ENCODE peak calls at places on chromosomes 16 and 17, in seven cellular contexts. One of them, this sample, is unnamed.

GRCh38 chr17:80877829-80878303 is 113.8 kb upstream of the CHMP6 start:
- DNase-seq in PC-3: no peak
- DNase-seq in kidney: peak
- DNase-seq in BE2C: no peak
- DNase-seq in HCT116: no peak
- DNase-seq in hepatocyte: no peak
- DNase-seq in astrocyte of the cerebellum: no peak
- DNase-seq in this sample: no peak

GRCh38 chr17:7438050-7438614 is 1.2 kb upstream of the FGF11 start:
- DNase-seq in PC-3: no peak
- DNase-seq in kidney: peak
- DNase-seq in BE2C: peak
- DNase-seq in HCT116: no peak
- DNase-seq in hepatocyte: peak
- DNase-seq in astrocyte of the cerebellum: no peak
- DNase-seq in this sample: no peak

GRCh38 chr17:67575325-67575724 is 142.4 kb upstream of the NOL11 start:
- DNase-seq in PC-3: no peak
- DNase-seq in kidney: peak
- DNase-seq in BE2C: no peak
- DNase-seq in HCT116: no peak
- DNase-seq in hepatocyte: no peak
- DNase-seq in astrocyte of the cerebellum: no peak
- DNase-seq in this sample: no peak

GRCh38 chr16:16991711-16992110 is 479.0 kb downstream of the XYLT1 start:
- DNase-seq in PC-3: no peak
- DNase-seq in kidney: no peak
- DNase-seq in BE2C: no peak
- DNase-seq in HCT116: no peak
- DNase-seq in hepatocyte: no peak
- DNase-seq in astrocyte of the cerebellum: no peak
- DNase-seq in this sample: no peak

GRCh38 chr17:67053438-67054000 is 9.2 kb downstream of the CACNG1 start:
- DNase-seq in PC-3: no peak
- DNase-seq in kidney: no peak
- DNase-seq in BE2C: no peak
- DNase-seq in HCT116: no peak
- DNase-seq in hepatocyte: no peak
- DNase-seq in astrocyte of the cerebellum: no peak
- DNase-seq in this sample: no peak

GRCh38 chr16:46577988-46578579 is 43.1 kb downstream of the SHCBP1 start:
- DNase-seq in PC-3: no peak
- DNase-seq in kidney: no peak
- DNase-seq in BE2C: no peak
- DNase-seq in HCT116: no peak
- DNase-seq in hepatocyte: no peak
- DNase-seq in astrocyte of the cerebellum: no peak
- DNase-seq in this sample: no peak

GRCh38 chr17:78725448-78726021 is 56.5 kb downstream of the CYTH1 start:
- DNase-seq in PC-3: no peak
- DNase-seq in kidney: no peak
- DNase-seq in BE2C: no peak
- DNase-seq in HCT116: no peak
- DNase-seq in hepatocyte: no peak
- DNase-seq in astrocyte of the cerebellum: no peak
- DNase-seq in this sample: no peak

GRCh38 chr16:84080378-84080777 is 36.4 kb downstream of the MBTPS1 start:
- DNase-seq in PC-3: no peak
- DNase-seq in kidney: no peak
- DNase-seq in BE2C: no peak
- DNase-seq in HCT116: no peak
- DNase-seq in hepatocyte: no peak
- DNase-seq in astrocyte of the cerebellum: no peak
- DNase-seq in this sample: no peak

GRCh38 chr16:54620197-54620596 is 310.5 kb upstream of the IRX5 start:
- DNase-seq in PC-3: no peak
- DNase-seq in kidney: no peak
- DNase-seq in BE2C: no peak
- DNase-seq in HCT116: no peak
- DNase-seq in hepatocyte: no peak
- DNase-seq in astrocyte of the cerebellum: no peak
- DNase-seq in this sample: no peak

GRCh38 chr16:15494231-15494630 is 59.8 kb downstream of the BMERB1 start:
- DNase-seq in PC-3: peak
- DNase-seq in kidney: no peak
- DNase-seq in BE2C: no peak
- DNase-seq in HCT116: peak
- DNase-seq in hepatocyte: no peak
- DNase-seq in astrocyte of the cerebellum: no peak
- DNase-seq in this sample: peak

GRCh38 chr17:56918916-56919315 is 5.1 kb upstream of the TRIM25 start:
- DNase-seq in PC-3: no peak
- DNase-seq in kidney: no peak
- DNase-seq in BE2C: no peak
- DNase-seq in HCT116: no peak
- DNase-seq in hepatocyte: no peak
- DNase-seq in astrocyte of the cerebellum: no peak
- DNase-seq in this sample: peak

GRCh38 chr17:56034120-56034757 is 119.0 kb upstream of the ANKFN1 start:
- DNase-seq in PC-3: no peak
- DNase-seq in kidney: no peak
- DNase-seq in BE2C: no peak
- DNase-seq in HCT116: no peak
- DNase-seq in hepatocyte: peak
- DNase-seq in astrocyte of the cerebellum: no peak
- DNase-seq in this sample: no peak

GRCh38 chr16:2527071-2527783 is 4.0 kb downstream of the CEMP1 start:
- DNase-seq in PC-3: no peak
- DNase-seq in kidney: peak
- DNase-seq in BE2C: no peak
- DNase-seq in HCT116: no peak
- DNase-seq in hepatocyte: no peak
- DNase-seq in astrocyte of the cerebellum: no peak
- DNase-seq in this sample: no peak

GRCh38 chr16:56388209-56388608 is 37.1 kb downstream of the AMFR start:
- DNase-seq in PC-3: no peak
- DNase-seq in kidney: no peak
- DNase-seq in BE2C: no peak
- DNase-seq in HCT116: no peak
- DNase-seq in hepatocyte: no peak
- DNase-seq in astrocyte of the cerebellum: no peak
- DNase-seq in this sample: peak

GRCh38 chr17:6212766-6213165 is 142.6 kb downstream of the WSCD1 start:
- DNase-seq in PC-3: no peak
- DNase-seq in kidney: no peak
- DNase-seq in BE2C: no peak
- DNase-seq in HCT116: no peak
- DNase-seq in hepatocyte: no peak
- DNase-seq in astrocyte of the cerebellum: no peak
- DNase-seq in this sample: no peak

GRCh38 chr17:51860934-51861561 is 297.5 kb downstream of the CA10 start:
- DNase-seq in PC-3: peak
- DNase-seq in kidney: no peak
- DNase-seq in BE2C: peak
- DNase-seq in HCT116: peak
- DNase-seq in hepatocyte: peak
- DNase-seq in astrocyte of the cerebellum: no peak
- DNase-seq in this sample: peak

GRCh38 chr16:31696968-31697743 is 169.5 kb downstream of the AHSP start:
- DNase-seq in PC-3: peak
- DNase-seq in kidney: no peak
- DNase-seq in BE2C: no peak
- DNase-seq in HCT116: peak
- DNase-seq in hepatocyte: peak
- DNase-seq in astrocyte of the cerebellum: no peak
- DNase-seq in this sample: peak

GRCh38 chr17:37488009-37488604 is 1.6 kb upstream of the DUSP14 start:
- DNase-seq in PC-3: peak
- DNase-seq in kidney: no peak
- DNase-seq in BE2C: no peak
- DNase-seq in HCT116: peak
- DNase-seq in hepatocyte: peak
- DNase-seq in astrocyte of the cerebellum: peak
- DNase-seq in this sample: peak

GRCh38 chr17:48504953-48505352 is 25.9 kb downstream of the HOXB1 start:
- DNase-seq in PC-3: no peak
- DNase-seq in kidney: no peak
- DNase-seq in BE2C: no peak
- DNase-seq in HCT116: no peak
- DNase-seq in hepatocyte: no peak
- DNase-seq in astrocyte of the cerebellum: no peak
- DNase-seq in this sample: no peak

GRCh38 chr16:2486645-2487516 is 12.0 kb downstream of the TBC1D24 start:
- DNase-seq in PC-3: no peak
- DNase-seq in kidney: peak
- DNase-seq in BE2C: peak
- DNase-seq in HCT116: no peak
- DNase-seq in hepatocyte: no peak
- DNase-seq in astrocyte of the cerebellum: no peak
- DNase-seq in this sample: no peak

GRCh38 chr17:71503710-71504471 is 616.9 kb upstream of the SOX9 start:
- DNase-seq in PC-3: no peak
- DNase-seq in kidney: no peak
- DNase-seq in BE2C: no peak
- DNase-seq in HCT116: no peak
- DNase-seq in hepatocyte: no peak
- DNase-seq in astrocyte of the cerebellum: no peak
- DNase-seq in this sample: no peak

GRCh38 chr17:76501827-76502307 is 644 bp upstream of the RHBDF2 start:
- DNase-seq in PC-3: no peak
- DNase-seq in kidney: no peak
- DNase-seq in BE2C: no peak
- DNase-seq in HCT116: no peak
- DNase-seq in hepatocyte: peak
- DNase-seq in astrocyte of the cerebellum: no peak
- DNase-seq in this sample: no peak

GRCh38 chr16:84633622-84634021 is 14.7 kb upstream of the KLHL36 start:
- DNase-seq in PC-3: no peak
- DNase-seq in kidney: peak
- DNase-seq in BE2C: no peak
- DNase-seq in HCT116: no peak
- DNase-seq in hepatocyte: no peak
- DNase-seq in astrocyte of the cerebellum: no peak
- DNase-seq in this sample: no peak

GRCh38 chr17:72778161-72779151 is 314.0 kb downstream of the SLC39A11 start:
- DNase-seq in PC-3: no peak
- DNase-seq in kidney: no peak
- DNase-seq in BE2C: peak
- DNase-seq in HCT116: no peak
- DNase-seq in hepatocyte: no peak
- DNase-seq in astrocyte of the cerebellum: no peak
- DNase-seq in this sample: no peak

GRCh38 chr17:13297198-13297597 is 279.4 kb upstream of the ELAC2 start:
- DNase-seq in PC-3: no peak
- DNase-seq in kidney: no peak
- DNase-seq in BE2C: no peak
- DNase-seq in HCT116: no peak
- DNase-seq in hepatocyte: peak
- DNase-seq in astrocyte of the cerebellum: no peak
- DNase-seq in this sample: no peak

DNA sequence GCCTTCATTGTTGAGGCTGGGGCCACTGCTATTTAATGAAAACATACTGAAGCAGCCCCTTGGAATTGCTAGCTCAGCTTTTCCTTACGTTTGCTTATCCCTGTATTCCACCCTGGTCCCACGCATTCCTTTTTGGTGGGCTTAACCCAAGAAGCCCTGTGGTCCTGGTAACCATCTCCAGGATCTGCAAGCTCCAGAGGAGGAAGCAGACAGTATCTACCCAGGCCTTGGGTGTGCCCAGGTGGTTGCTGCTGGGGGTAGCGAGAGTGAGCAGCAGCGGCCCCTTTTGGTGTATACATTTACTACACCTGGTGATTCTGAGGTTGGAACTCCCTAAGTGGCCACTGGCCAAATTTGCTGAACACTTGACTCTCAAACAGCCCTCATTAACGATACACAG is 97.7 kb downstream of the CBLN1 start:
- DNase-seq in PC-3: peak
- DNase-seq in kidney: no peak
- DNase-seq in BE2C: peak
- DNase-seq in HCT116: peak
- DNase-seq in hepatocyte: peak
- DNase-seq in astrocyte of the cerebellum: no peak
- DNase-seq in this sample: no peak
- TF ChIP-seq CTCF in PC-3: peak
- TF ChIP-seq CTCF in kidney: no peak
- TF ChIP-seq CTCF in BE2C: peak
- TF ChIP-seq CTCF in HCT116: peak
- TF ChIP-seq CTCF in hepatocyte: peak
- TF ChIP-seq CTCF in astrocyte of the cerebellum: peak
- TF ChIP-seq CTCF in this sample: peak

DNA sequence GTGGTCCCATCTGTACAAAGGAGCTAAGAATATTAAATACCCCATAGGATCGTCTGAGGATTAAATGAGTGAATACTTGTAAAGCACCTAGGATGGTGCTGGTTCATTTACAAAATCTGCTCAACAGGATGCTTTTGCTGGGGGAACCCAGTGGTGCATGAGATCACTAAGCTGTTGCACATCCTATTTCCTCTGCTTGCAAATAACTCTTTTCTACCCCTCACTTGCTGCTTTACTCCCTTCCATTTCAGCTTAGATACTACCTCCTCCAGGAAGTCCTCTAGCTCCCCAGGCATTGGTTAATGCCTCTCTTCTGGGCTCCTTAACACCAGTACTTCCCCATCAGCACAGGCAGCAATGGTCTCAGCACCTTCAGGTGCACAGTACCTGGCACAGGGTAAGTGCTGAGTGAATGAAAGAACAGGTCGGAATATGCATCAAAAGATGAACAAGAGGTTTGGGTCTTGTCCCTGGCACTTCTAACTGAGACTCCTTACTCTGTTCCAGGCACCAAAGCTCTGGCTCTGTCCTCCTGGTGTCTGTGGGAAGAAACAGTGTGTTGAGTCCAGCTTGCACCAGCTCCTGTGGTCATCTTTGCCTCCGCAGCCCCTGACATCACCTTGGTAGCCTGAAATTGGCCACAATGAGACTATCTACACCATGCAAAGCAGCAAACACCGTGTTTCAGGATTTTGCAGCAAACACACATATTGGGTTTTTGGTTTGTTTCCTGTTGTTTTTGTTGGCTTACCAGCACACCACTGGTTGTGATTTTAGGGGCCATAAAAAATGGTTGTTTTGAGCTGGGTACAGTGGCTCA is 24.1 kb upstream of the IL21R start:
- DNase-seq in PC-3: no peak
- DNase-seq in kidney: no peak
- DNase-seq in BE2C: no peak
- DNase-seq in HCT116: no peak
- DNase-seq in hepatocyte: no peak
- DNase-seq in astrocyte of the cerebellum: no peak
- DNase-seq in this sample: no peak
- H3K4me3 ChIP-seq in PC-3: no peak
- H3K4me3 ChIP-seq in kidney: no peak
- H3K4me3 ChIP-seq in BE2C: no peak
- H3K4me3 ChIP-seq in HCT116: no peak
- H3K4me3 ChIP-seq in hepatocyte: no peak
- H3K4me3 ChIP-seq in astrocyte of the cerebellum: no peak
- H3K4me3 ChIP-seq in this sample: no peak

GRCh38 chr16:24766057-24766456 is 36.6 kb downstream of the TNRC6A start:
- DNase-seq in PC-3: no peak
- DNase-seq in kidney: no peak
- DNase-seq in BE2C: no peak
- DNase-seq in HCT116: no peak
- DNase-seq in hepatocyte: no peak
- DNase-seq in astrocyte of the cerebellum: no peak
- DNase-seq in this sample: no peak
- TF ChIP-seq CTCF in PC-3: no peak
- TF ChIP-seq CTCF in kidney: no peak
- TF ChIP-seq CTCF in BE2C: no peak
- TF ChIP-seq CTCF in HCT116: no peak
- TF ChIP-seq CTCF in hepatocyte: no peak
- TF ChIP-seq CTCF in astrocyte of the cerebellum: no peak
- TF ChIP-seq CTCF in this sample: no peak

GRCh38 chr17:2289878-2290478 is 13.6 kb downstream of the SMG6 start:
- DNase-seq in PC-3: peak
- DNase-seq in kidney: no peak
- DNase-seq in BE2C: no peak
- DNase-seq in HCT116: no peak
- DNase-seq in hepatocyte: no peak
- DNase-seq in astrocyte of the cerebellum: no peak
- DNase-seq in this sample: no peak
- H3K4me3 ChIP-seq in PC-3: no peak
- H3K4me3 ChIP-seq in kidney: no peak
- H3K4me3 ChIP-seq in BE2C: no peak
- H3K4me3 ChIP-seq in HCT116: no peak
- H3K4me3 ChIP-seq in hepatocyte: no peak
- H3K4me3 ChIP-seq in astrocyte of the cerebellum: no peak
- H3K4me3 ChIP-seq in this sample: no peak